ENCODE peak calls at places on chromosomes 1 and 21, in five cellular contexts. K is H9, Z is mammary epithelial cell, R is HepG2, V is hepatocyte. P is an unnamed sample.

GRCh38 chr1:31923905-31924304 is 14.3 kb downstream of the PTP4A2 start:
- DNase-seq in Z (no peak), R (no peak), K (no peak), V (no peak), P (no peak)

GRCh38 chr1:164384262-164384661 is 174.7 kb upstream of the PBX1 start:
- DNase-seq in V (no peak), R (no peak), Z (no peak), K (no peak), P (no peak)

GRCh38 chr1:115665746-115666145 is 24.0 kb downstream of the VANGL1 start:
- DNase-seq in R (no peak), K (no peak), Z (no peak), V (no peak), P (no peak)

GRCh38 chr1:244074559-244075171 is 23.6 kb downstream of the ZBTB18 start:
- DNase-seq in Z (no peak), R (no peak), V (no peak), K (no peak), P (no peak)

GRCh38 chr21:43718872-43719747 is at the start of gene PDXK:
- DNase-seq in K (peak; percentile 89), R (peak; percentile 67), V (peak; percentile 97), Z (peak; percentile 79), P (peak; percentile 94)

GRCh38 chr1:212554401-212554800 is 54.2 kb upstream of the ATF3 start:
- DNase-seq in V (no peak), R (no peak), Z (no peak), K (no peak), P (no peak)

GRCh38 chr1:79737193-79737592 is 730.7 kb upstream of the ADGRL4 start:
- DNase-seq in V (no peak), K (no peak), R (no peak), Z (no peak), P (no peak)

GRCh38 chr1:53062731-53063591 is 948 bp downstream of the PODN start:
- DNase-seq in V (no peak), R (no peak), Z (no peak), K (peak; percentile 60), P (peak; percentile 59)

GRCh38 chr1:173122958-173123852 is 72.5 kb upstream of the TNFSF18 start:
- DNase-seq in Z (peak; percentile 91), V (peak; percentile 85), R (peak; percentile 93), K (peak; percentile 58), P (peak; percentile 65)

GRCh38 chr1:88327391-88328267 is 356.4 kb upstream of the PKN2 start:
- DNase-seq in K (no peak), V (peak; percentile 78), R (peak; percentile 64), Z (peak; percentile 75), P (no peak)

GRCh38 chr21:29523646-29524045 is 224.9 kb downstream of the BACH1 start:
- DNase-seq in K (no peak), Z (no peak), V (no peak), R (no peak), P (no peak)

GRCh38 chr1:106459418-106459817 is 597.1 kb upstream of the PRMT6 start:
- DNase-seq in K (no peak), Z (no peak), V (no peak), R (no peak), P (no peak)

GRCh38 chr1:31593136-31593665 is 16.9 kb downstream of the TINAGL1 start:
- DNase-seq in K (no peak), R (no peak), V (no peak), Z (no peak), P (no peak)

GRCh38 chr1:21665711-21666571 is 3.2 kb downstream of the RAP1GAP start:
- DNase-seq in V (no peak), K (no peak), Z (no peak), R (no peak), P (no peak)

GRCh38 chr1:42765832-42766722 is 751 bp downstream of the P3H1 start:
- DNase-seq in V (peak; percentile 83), K (peak; percentile 62), Z (peak; percentile 60), R (peak; percentile 76), P (peak; percentile 82)

GRCh38 chr21:43880111-43880985 is 15.3 kb downstream of the AGPAT3 start:
- DNase-seq in V (no peak), R (no peak), Z (peak; percentile 42), K (no peak), P (no peak)

GRCh38 chr1:222463059-222463730 is 84.7 kb downstream of the HHIPL2 start:
- DNase-seq in R (no peak), Z (no peak), K (no peak), V (no peak), P (no peak)

GRCh38 chr1:147631839-147632238 is 38.5 kb downstream of the ACP6 start:
- DNase-seq in V (no peak), K (no peak), R (no peak), Z (no peak), P (no peak)

GRCh38 chr1:17802164-17802563 is 47.0 kb downstream of the ACTL8 start:
- DNase-seq in R (no peak), K (no peak), V (no peak), Z (no peak), P (no peak)

GRCh38 chr1:87956766-87957165 is 628.1 kb downstream of the LMO4 start:
- DNase-seq in K (no peak), Z (no peak), R (no peak), V (no peak), P (no peak)

GRCh38 chr1:164588388-164589341 is 29.7 kb downstream of the PBX1 start:
- DNase-seq in Z (no peak), V (peak; percentile 83), R (no peak), K (peak; percentile 61), P (peak; percentile 94)

GRCh38 chr1:33634806-33635205 is 162.4 kb downstream of the ZSCAN20 start:
- DNase-seq in R (peak; percentile 14), Z (no peak), K (peak; percentile 76), V (peak; percentile 56), P (peak; percentile 77)

GRCh38 chr1:231986631-231987291 is 360.2 kb downstream of the DISC1 start:
- DNase-seq in R (no peak), Z (peak; percentile 19), V (no peak), K (no peak), P (peak; percentile 41)

GRCh38 chr1:93734999-93735398 is 53.4 kb upstream of the BCAR3 start:
- DNase-seq in R (peak; percentile 41), V (no peak), Z (no peak), K (no peak), P (no peak)

GRCh38 chr1:6922096-6922931 is 137.1 kb downstream of the CAMTA1 start:
- DNase-seq in R (no peak), V (peak; percentile 34), K (no peak), Z (peak; percentile 46), P (peak; percentile 29)

GRCh38 chr1:116330342-116330652 is 42.7 kb upstream of the ATP1A1 start:
- DNase-seq in K (no peak), Z (no peak), R (no peak), V (no peak), P (no peak)

GRCh38 chr1:23899070-23899469 is 14.1 kb downstream of the CNR2 start:
- DNase-seq in R (no peak), V (no peak), Z (no peak), K (no peak), P (no peak)

GRCh38 chr1:215523128-215523861 is 43.8 kb upstream of the KCTD3 start:
- DNase-seq in K (no peak), R (no peak), Z (no peak), V (no peak), P (no peak)

GRCh38 chr1:182674346-182675246 is 9.8 kb downstream of the RGS8 start:
- DNase-seq in R (no peak), K (no peak), V (peak; percentile 36), Z (no peak), P (no peak)

GRCh38 chr1:41382531-41383090 is 21.4 kb downstream of the FOXO6 start:
- DNase-seq in V (peak; percentile 65), K (peak; percentile 69), R (no peak), Z (peak; percentile 32), P (peak; percentile 50)

DNA sequence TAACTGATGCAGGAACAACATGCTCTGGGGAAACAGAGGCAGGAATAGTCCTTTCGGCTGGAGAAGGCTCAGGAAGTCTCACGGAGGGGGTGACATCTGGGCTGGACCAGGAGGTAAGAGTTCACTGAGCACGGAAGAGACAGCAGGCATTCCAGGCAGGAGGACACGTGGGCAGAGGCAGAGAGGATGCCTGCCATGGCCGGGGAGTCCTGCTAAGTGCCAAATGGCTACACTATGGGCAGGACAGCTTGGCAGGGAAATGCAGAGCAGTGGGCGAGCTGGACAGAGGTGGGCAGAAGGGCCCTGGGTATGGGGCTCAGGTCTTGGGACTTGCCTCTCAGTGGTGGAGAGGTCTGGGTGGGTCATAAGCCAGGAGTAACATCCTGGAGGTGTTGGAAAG is 17.6 kb downstream of the ALDH4A1 start:
- DNase-seq in Z (no peak), R (no peak), K (no peak), V (no peak), P (no peak)
- H2AFZ ChIP-seq in Z (no peak overlapping the region), R (no peak overlapping the region), K (no peak overlapping the region), V (no peak overlapping the region), P (no peak overlapping the region)

GRCh38 chr1:185857447-185857846 is 123.3 kb downstream of the HMCN1 start:
- DNase-seq in R (no peak), K (no peak), Z (peak; percentile 14), V (no peak), P (no peak)
- H2AFZ ChIP-seq in R (no peak overlapping the region), K (no peak overlapping the region), Z (no peak overlapping the region), V (no peak overlapping the region), P (no peak overlapping the region)

GRCh38 chr1:155003766-155004351 is 1.3 kb downstream of the ZBTB7B start:
- DNase-seq in Z (no peak), K (peak; percentile 76), V (peak; percentile 63), R (peak; percentile 70), P (peak; percentile 59)
- H2AFZ ChIP-seq in Z (peak overlapping the region; percentile 60), K (no peak overlapping the region), V (peak overlapping the region; percentile 41), R (no peak overlapping the region), P (no peak overlapping the region)

DNA sequence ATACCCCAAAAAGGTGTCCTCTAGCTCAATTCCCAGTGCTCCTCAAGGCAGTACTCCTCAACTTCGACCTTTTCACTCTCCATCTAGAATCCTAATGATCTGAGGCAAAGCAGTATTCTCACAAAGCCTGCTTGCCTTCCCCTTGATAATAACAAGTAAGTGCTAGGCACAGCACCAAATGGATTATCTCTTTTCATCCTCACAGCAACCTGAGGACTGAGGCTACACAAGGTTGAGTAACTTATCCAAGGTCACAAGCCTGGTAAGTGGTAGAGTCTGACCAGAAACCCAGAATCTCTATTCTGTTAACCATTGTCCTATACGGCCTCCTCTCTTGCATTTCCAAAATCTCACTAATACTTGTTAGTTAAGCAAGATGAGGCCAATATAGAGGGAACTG is 5.1 kb downstream of the SYDE2 start:
- DNase-seq in K (no peak), R (peak; percentile 12), V (no peak), Z (no peak), P (peak; percentile 25)
- H2AFZ ChIP-seq in K (no peak overlapping the region), R (no peak overlapping the region), V (no peak overlapping the region), Z (no peak overlapping the region), P (no peak overlapping the region)